ENCODE peak calls at places on chromosome 9, in eight cellular contexts. F, B, M, Q, Z, Y, W and A are unnamed samples. For H3K9me3, the result is how much of the 10 kb centered on the place peaks cover.

GRCh38 chr9:135098400-135099105 is 11.1 kb downstream of the OLFM1 start:
- DNase-seq in F (no peak), B (no peak), M (peak), Q (peak), Z (peak), Y (no peak), W (no peak), A (peak)

GRCh38 chr9:10251490-10251889 is 361.3 kb downstream of the PTPRD start:
- DNase-seq in F (no peak), B (no peak), M (no peak), Q (peak), Z (peak), Y (no peak), W (no peak), A (no peak)

GRCh38 chr9:35827486-35827885 is 1.0 kb downstream of the FAM221B start:
- DNase-seq in F (no peak), B (no peak), M (peak), Q (no peak), Z (peak), Y (no peak), W (no peak), A (no peak)

GRCh38 chr9:33946779-33947535 is 101.7 kb downstream of the UBAP2 start:
- DNase-seq in F (no peak), B (no peak), M (peak), Q (no peak), Z (peak), Y (no peak), W (no peak), A (no peak)

GRCh38 chr9:120299785-120300184 is 280.2 kb downstream of the CDK5RAP2 start:
- DNase-seq in F (no peak), B (no peak), M (peak), Q (no peak), Z (no peak), Y (no peak), W (no peak), A (no peak)

GRCh38 chr9:124278054-124278540 is 20.3 kb downstream of the NEK6 start:
- DNase-seq in F (no peak), B (no peak), M (no peak), Q (no peak), Z (no peak), Y (no peak), W (no peak), A (no peak)

GRCh38 chr9:107945493-107945892 is 455.9 kb upstream of the KLF4 start:
- DNase-seq in F (no peak), B (no peak), M (no peak), Q (no peak), Z (no peak), Y (no peak), W (no peak), A (no peak)

GRCh38 chr9:73153793-73154227 is 2.1 kb downstream of the ANXA1 start:
- DNase-seq in F (no peak), B (no peak), M (peak), Q (no peak), Z (no peak), Y (no peak), W (no peak), A (no peak)

GRCh38 chr9:37289631-37290030 is 132.9 kb upstream of the GRHPR start:
- DNase-seq in F (no peak), B (no peak), M (no peak), Q (no peak), Z (no peak), Y (no peak), W (no peak), A (no peak)

GRCh38 chr9:94961870-94962269 is 235.4 kb downstream of the AOPEP start:
- DNase-seq in F (no peak), B (no peak), M (no peak), Q (no peak), Z (no peak), Y (no peak), W (no peak), A (no peak)

GRCh38 chr9:114958021-114958846 is 27.8 kb upstream of the TNFSF8 start:
- DNase-seq in F (peak), B (no peak), M (peak), Q (no peak), Z (no peak), Y (peak), W (no peak), A (no peak)

GRCh38 chr9:38359689-38360385 is 32.7 kb upstream of the ALDH1B1 start:
- DNase-seq in F (peak), B (no peak), M (peak), Q (no peak), Z (no peak), Y (no peak), W (no peak), A (no peak)

GRCh38 chr9:86061972-86062739 is 37.2 kb downstream of the GOLM1 start:
- DNase-seq in F (no peak), B (no peak), M (no peak), Q (no peak), Z (no peak), Y (no peak), W (no peak), A (no peak)

GRCh38 chr9:16530669-16531461 is 339.6 kb downstream of the BNC2 start:
- DNase-seq in F (peak), B (no peak), M (no peak), Q (peak), Z (no peak), Y (no peak), W (no peak), A (no peak)

GRCh38 chr9:132739705-132740310 is 69.5 kb downstream of the GTF3C4 start:
- DNase-seq in F (peak), B (no peak), M (no peak), Q (peak), Z (no peak), Y (no peak), W (no peak), A (peak)

GRCh38 chr9:132744881-132745761 is 74.9 kb downstream of the GTF3C4 start:
- DNase-seq in F (no peak), B (no peak), M (peak), Q (peak), Z (no peak), Y (no peak), W (no peak), A (peak)

GRCh38 chr9:132740526-132741309 is 70.5 kb downstream of the GTF3C4 start:
- DNase-seq in F (peak), B (no peak), M (no peak), Q (no peak), Z (no peak), Y (no peak), W (no peak), A (no peak)

GRCh38 chr9:132743886-132744544 is 73.8 kb downstream of the GTF3C4 start:
- DNase-seq in F (no peak), B (no peak), M (peak), Q (no peak), Z (no peak), Y (no peak), W (no peak), A (peak)

GRCh38 chr9:132742821-132743311 is 72.6 kb downstream of the GTF3C4 start:
- DNase-seq in F (no peak), B (no peak), M (no peak), Q (no peak), Z (no peak), Y (no peak), W (no peak), A (no peak)
- H3K4me3 ChIP-seq in F (no peak), B (no peak), M (no peak), Q (no peak), Z (no peak), Y (no peak), W (no peak), A (no peak)

DNA sequence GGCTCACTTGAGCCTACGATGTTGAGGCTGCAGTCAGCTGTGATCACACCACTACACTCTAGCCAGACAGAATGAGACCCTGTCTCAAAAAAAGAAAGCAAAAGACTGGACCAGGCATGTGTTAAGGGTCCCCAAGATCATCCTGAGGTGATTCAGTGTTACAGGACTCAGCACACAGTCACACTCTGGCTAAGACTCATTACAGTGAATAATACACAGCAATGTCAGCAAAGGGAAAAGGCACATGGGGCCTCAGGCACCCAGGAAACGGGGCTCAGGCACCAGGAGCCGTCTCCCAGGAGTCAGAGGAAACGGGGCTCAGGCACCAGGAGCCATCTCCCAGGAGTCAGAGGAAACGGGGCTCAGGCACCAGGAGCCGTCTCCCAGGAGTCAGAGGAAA is 39.2 kb upstream of the NRARP start:
- DNase-seq in F (no peak), B (no peak), M (no peak), Q (no peak), Z (no peak), Y (no peak), W (no peak), A (no peak)
- H3K9me3 ChIP-seq in F (under half), B (under half), M (under half), Q (under half), Z (under half), Y (under half), W (under half), A (under half)

DNA sequence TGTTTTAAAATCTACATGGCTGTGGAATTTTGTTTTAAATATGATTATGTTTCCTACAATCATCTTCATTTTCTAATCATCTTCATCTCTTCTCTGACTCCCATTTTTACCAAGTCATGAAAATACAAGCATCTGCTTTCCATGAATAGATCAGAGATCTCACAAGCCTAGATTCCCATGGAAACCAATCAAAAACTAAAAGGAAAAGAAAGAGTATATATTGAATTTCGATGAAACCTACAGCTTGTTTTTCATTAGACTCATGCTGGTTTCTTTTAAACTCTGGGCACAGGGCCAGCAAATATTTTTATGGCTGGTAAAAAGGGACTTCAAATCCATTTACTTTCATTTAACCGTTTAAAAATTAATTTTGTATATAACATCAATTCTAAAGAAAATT is 51.2 kb downstream of the INVS start:
- DNase-seq in F (no peak), B (no peak), M (peak), Q (no peak), Z (peak), Y (no peak), W (no peak), A (no peak)
- H3K4me3 ChIP-seq in F (no peak), B (no peak), M (no peak), Q (no peak), Z (no peak), Y (no peak), W (no peak), A (no peak)

GRCh38 chr9:12290166-12290869 is 402.9 kb upstream of the TYRP1 start:
- DNase-seq in F (no peak), B (peak), M (no peak), Q (no peak), Z (no peak), Y (no peak), W (no peak), A (no peak)

DNA sequence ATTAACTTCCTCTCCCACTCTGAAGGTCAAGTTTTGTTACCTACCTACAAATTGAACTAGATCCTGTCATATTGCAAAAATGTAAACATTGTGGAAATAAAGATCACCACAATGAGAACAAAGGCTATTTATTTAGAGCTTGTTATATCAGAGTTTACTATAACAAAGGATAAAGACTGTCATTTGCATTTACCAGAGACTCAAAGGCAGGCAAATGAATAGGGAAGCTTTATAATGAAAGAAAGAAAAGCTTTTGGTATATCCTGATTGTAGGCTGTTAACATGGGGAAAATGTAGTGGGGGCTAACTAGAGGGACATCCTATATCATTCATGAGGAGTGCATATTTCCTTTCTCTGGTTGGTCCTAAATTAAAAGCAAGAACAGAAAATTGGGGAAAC is 403.5 kb upstream of the TYRP1 start:
- DNase-seq in F (no peak), B (no peak), M (no peak), Q (no peak), Z (no peak), Y (no peak), W (no peak), A (no peak)
- H3K9me3 ChIP-seq in F (under half), B (under half), M (under half), Q (under half), Z (under half), Y (under half), W (under half), A (under half)

GRCh38 chr9:130521715-130522114 is 57.7 kb upstream of the FUBP3 start:
- DNase-seq in F (no peak), B (no peak), M (no peak), Q (no peak), Z (no peak), Y (no peak), W (no peak), A (no peak)
- H3K4me3 ChIP-seq in F (no peak), B (no peak), M (no peak), Q (no peak), Z (no peak), Y (no peak), W (no peak), A (no peak)

GRCh38 chr9:65409471-65409980 is 124.5 kb upstream of the FOXD4L5 start:
- DNase-seq in F (no peak), B (peak), M (no peak), Q (no peak), Z (no peak), Y (no peak), W (no peak), A (no peak)
- H3K9me3 ChIP-seq in F (under half), B (under half), M (under half), Q (under half), Z (under half), Y (under half), W (under half), A (under half)

GRCh38 chr9:93064392-93065124 is 6.1 kb downstream of the SUSD3 start:
- DNase-seq in F (no peak), B (peak), M (no peak), Q (no peak), Z (no peak), Y (peak), W (peak), A (no peak)
- H3K4me3 ChIP-seq in F (no peak), B (no peak), M (no peak), Q (no peak), Z (no peak), Y (no peak), W (peak), A (no peak)

GRCh38 chr9:96758845-96759673 is 18.8 kb downstream of the ZNF510 start:
- DNase-seq in F (no peak), B (no peak), M (peak), Q (no peak), Z (no peak), Y (no peak), W (no peak), A (no peak)
- H3K9me3 ChIP-seq in F (half or more), B (half or more), M (under half), Q (half or more), Z (under half), Y (half or more), W (half or more), A (half or more)

GRCh38 chr9:132609829-132610228 is 27.4 kb downstream of the BARHL1 start:
- DNase-seq in F (no peak), B (no peak), M (peak), Q (no peak), Z (peak), Y (no peak), W (no peak), A (no peak)

GRCh38 chr9:132602207-132602606 is 19.8 kb downstream of the BARHL1 start:
- DNase-seq in F (no peak), B (no peak), M (no peak), Q (no peak), Z (no peak), Y (no peak), W (no peak), A (no peak)

GRCh38 chr9:132600326-132600984 is 18.0 kb downstream of the BARHL1 start:
- DNase-seq in F (no peak), B (no peak), M (no peak), Q (no peak), Z (no peak), Y (no peak), W (no peak), A (no peak)

GRCh38 chr9:132609184-132609583 is 26.8 kb downstream of the BARHL1 start:
- DNase-seq in F (no peak), B (no peak), M (no peak), Q (no peak), Z (no peak), Y (no peak), W (no peak), A (no peak)

GRCh38 chr9:132605387-132605786 is 23.0 kb downstream of the BARHL1 start:
- DNase-seq in F (no peak), B (no peak), M (no peak), Q (no peak), Z (no peak), Y (no peak), W (no peak), A (no peak)
- H3K4me3 ChIP-seq in F (no peak), B (no peak), M (no peak), Q (no peak), Z (no peak), Y (no peak), W (no peak), A (no peak)